ENCODE peak calls at places on chromosomes 2 and 18, in seven cellular contexts. M, Z, C, E, Q, I and V are unnamed samples.

GRCh38 chr2:227607969-227608368 is 6.7 kb downstream of the SCYGR3 start:
- DNase-seq in M (no peak), Z (no peak), C (peak), E (no peak), Q (no peak), I (no peak), V (no peak)

GRCh38 chr2:152050345-152050744 is 48.5 kb downstream of the CACNB4 start:
- DNase-seq in M (no peak), Z (no peak), C (no peak), E (no peak), Q (no peak), I (no peak), V (no peak)

GRCh38 chr2:7539077-7539476 is 621.9 kb downstream of the RNF144A start:
- DNase-seq in M (no peak), Z (no peak), C (no peak), E (no peak), Q (no peak), I (no peak), V (no peak)

GRCh38 chr2:121129692-121130091 is 155.3 kb downstream of the TFCP2L1 start:
- DNase-seq in M (peak), Z (no peak), C (no peak), E (no peak), Q (no peak), I (no peak), V (no peak)

GRCh38 chr2:162828545-162828944 is 10.0 kb downstream of the KCNH7 start:
- DNase-seq in M (no peak), Z (no peak), C (no peak), E (no peak), Q (no peak), I (no peak), V (no peak)

GRCh38 chr18:76339246-76339620 is 155.8 kb downstream of the ZNF516 start:
- DNase-seq in M (no peak), Z (no peak), C (no peak), E (no peak), Q (no peak), I (no peak), V (no peak)

GRCh38 chr2:46126571-46126970 is 170.6 kb upstream of the EPAS1 start:
- DNase-seq in M (no peak), Z (no peak), C (no peak), E (no peak), Q (no peak), I (no peak), V (no peak)

GRCh38 chr2:174633621-174633927 is 36.0 kb upstream of the WIPF1 start:
- DNase-seq in M (no peak), Z (no peak), C (no peak), E (no peak), Q (no peak), I (no peak), V (no peak)

GRCh38 chr2:120034616-120035015 is 21.7 kb downstream of the EPB41L5 start:
- DNase-seq in M (no peak), Z (no peak), C (no peak), E (no peak), Q (no peak), I (no peak), V (no peak)

GRCh38 chr2:240557101-240557751 is 562 bp downstream of the ANKMY1 start:
- DNase-seq in M (peak), Z (peak), C (no peak), E (no peak), Q (no peak), I (no peak), V (no peak)

GRCh38 chr2:1775511-1776035 is 31.3 kb upstream of the PXDN start:
- DNase-seq in M (peak), Z (no peak), C (no peak), E (no peak), Q (no peak), I (no peak), V (no peak)

GRCh38 chr2:39851691-39852110 is 72.6 kb upstream of the THUMPD2 start:
- DNase-seq in M (no peak), Z (no peak), C (peak), E (no peak), Q (no peak), I (no peak), V (peak)

GRCh38 chr2:54455584-54456525 is at the start of gene SPTBN1:
- DNase-seq in M (peak), Z (peak), C (peak), E (peak), Q (no peak), I (peak), V (peak)

GRCh38 chr18:76821356-76821874 is 942 bp upstream of the ZNF236 start:
- DNase-seq in M (no peak), Z (no peak), C (no peak), E (no peak), Q (no peak), I (no peak), V (no peak)

GRCh38 chr2:37776487-37776886 is 105.0 kb upstream of the CDC42EP3 start:
- DNase-seq in M (peak), Z (no peak), C (peak), E (no peak), Q (no peak), I (no peak), V (peak)

GRCh38 chr18:11518788-11519685 is 90.4 kb upstream of the SLC35G4 start:
- DNase-seq in M (no peak), Z (no peak), C (peak), E (no peak), Q (peak), I (peak), V (peak)

GRCh38 chr2:138615257-138615656 is 113.7 kb downstream of the SPOPL start:
- DNase-seq in M (no peak), Z (no peak), C (peak), E (no peak), Q (no peak), I (no peak), V (peak)

GRCh38 chr2:236216711-236217110 is 47.5 kb downstream of the ASB18 start:
- DNase-seq in M (no peak), Z (no peak), C (no peak), E (no peak), Q (no peak), I (no peak), V (no peak)

GRCh38 chr18:44895176-44895798 is 214.6 kb downstream of the SETBP1 start:
- DNase-seq in M (no peak), Z (no peak), C (peak), E (peak), Q (peak), I (no peak), V (no peak)

GRCh38 chr2:24521975-24522639 is 31.1 kb downstream of the NCOA1 start:
- DNase-seq in M (no peak), Z (no peak), C (no peak), E (no peak), Q (no peak), I (no peak), V (no peak)

GRCh38 chr2:207847807-207848544 is 78.3 kb upstream of the FZD5 start:
- DNase-seq in M (no peak), Z (no peak), C (peak), E (no peak), Q (no peak), I (peak), V (no peak)

GRCh38 chr2:12169721-12170120 is 423.3 kb downstream of the LPIN1 start:
- DNase-seq in M (peak), Z (peak), C (peak), E (peak), Q (no peak), I (no peak), V (no peak)

GRCh38 chr2:9356336-9356735 is 67.0 kb downstream of the ITGB1BP1 start:
- DNase-seq in M (no peak), Z (no peak), C (no peak), E (no peak), Q (no peak), I (peak), V (no peak)

GRCh38 chr2:205868773-205869333 is 186.6 kb downstream of the NRP2 start:
- DNase-seq in M (no peak), Z (no peak), C (peak), E (no peak), Q (no peak), I (no peak), V (no peak)

GRCh38 chr2:127165539-127165935 is 54.6 kb downstream of the CYP27C1 start:
- DNase-seq in M (no peak), Z (no peak), C (no peak), E (no peak), Q (no peak), I (no peak), V (peak)

GRCh38 chr2:238143239-238143951 is 4.9 kb downstream of the KLHL30 start:
- DNase-seq in M (peak), Z (no peak), C (no peak), E (peak), Q (no peak), I (no peak), V (no peak)

GRCh38 chr2:10005461-10005860 is 37.9 kb upstream of the KLF11 start:
- DNase-seq in M (peak), Z (no peak), C (no peak), E (no peak), Q (no peak), I (no peak), V (no peak)

GRCh38 chr2:172358784-172359556 is 68.4 kb upstream of the ITGA6 start:
- DNase-seq in M (peak), Z (peak), C (no peak), E (no peak), Q (no peak), I (no peak), V (no peak)

GRCh38 chr2:216761119-216761518 is 65.8 kb upstream of the IGFBP5 start:
- DNase-seq in M (no peak), Z (no peak), C (no peak), E (no peak), Q (no peak), I (no peak), V (no peak)

GRCh38 chr2:197057946-197058345 is 131.4 kb upstream of the PGAP1 start:
- DNase-seq in M (no peak), Z (no peak), C (no peak), E (no peak), Q (no peak), I (no peak), V (no peak)

GRCh38 chr2:634670-635395 is 42.4 kb downstream of the TMEM18 start:
- DNase-seq in M (no peak), Z (no peak), C (no peak), E (no peak), Q (no peak), I (no peak), V (no peak)

GRCh38 chr2:120486946-120487345 is 141.0 kb downstream of the INHBB start:
- DNase-seq in M (peak), Z (no peak), C (no peak), E (no peak), Q (no peak), I (no peak), V (no peak)

GRCh38 chr2:199456383-199457146 is 1.2 kb downstream of the SATB2 start:
- DNase-seq in M (no peak), Z (no peak), C (peak), E (no peak), Q (no peak), I (no peak), V (no peak)

GRCh38 chr2:144099340-144099739 is 420.6 kb downstream of the ZEB2 start:
- DNase-seq in M (no peak), Z (no peak), C (no peak), E (no peak), Q (no peak), I (no peak), V (no peak)

GRCh38 chr2:85326946-85327756 is 638 bp downstream of the TGOLN2 start:
- DNase-seq in M (peak), Z (peak), C (peak), E (peak), Q (peak), I (peak), V (no peak)

GRCh38 chr2:226835420-226835795 is 446 bp upstream of the RHBDD1 start:
- DNase-seq in M (peak), Z (peak), C (no peak), E (peak), Q (no peak), I (no peak), V (peak)

GRCh38 chr18:59067873-59068272 is 71.8 kb upstream of the SEC11C start:
- DNase-seq in M (no peak), Z (no peak), C (peak), E (no peak), Q (no peak), I (no peak), V (no peak)

GRCh38 chr2:53744395-53745065 is 23.1 kb upstream of the CHAC2 start:
- DNase-seq in M (no peak), Z (no peak), C (no peak), E (no peak), Q (no peak), I (no peak), V (no peak)